ENCODE peak calls at places on chromosomes 13 and 19, in eight cellular contexts. S is mucosa of descending colon, Z is cardiac muscle cell, V is left ventricle myocardium inferior, G is astrocyte of the spinal cord, O is body of pancreas, R is glutamatergic neuron, L is AG09319. P is an unnamed sample.

GRCh38 chr19:52809801-52810200 is 11.6 kb downstream of the ZNF28 start:
- DNase-seq in S (no peak), Z (no peak), V (no peak), G (no peak), O (no peak), R (no peak), L (no peak), P (no peak)

GRCh38 chr19:11254662-11255061 is 7.7 kb downstream of the DOCK6 start:
- DNase-seq in S (no peak), Z (no peak), V (no peak), G (no peak), O (no peak), R (no peak), L (no peak), P (no peak)

GRCh38 chr19:9531933-9532332 is 6.5 kb downstream of the ZNF426 start:
- DNase-seq in S (no peak), Z (no peak), V (no peak), G (no peak), O (no peak), R (no peak), L (no peak), P (no peak)

GRCh38 chr13:44267966-44268365 is 105.7 kb upstream of the SERP2 start:
- DNase-seq in S (no peak), Z (peak), V (no peak), G (peak), O (no peak), R (no peak), L (peak), P (no peak)

GRCh38 chr19:7333198-7334118 is 15.3 kb upstream of the ARHGEF18 start:
- DNase-seq in S (no peak), Z (peak), V (peak), G (no peak), O (no peak), R (no peak), L (no peak), P (no peak)

GRCh38 chr19:56840452-56841193 is at the start of the genes PEG3 and ZIM2:
- DNase-seq in S (peak), Z (peak), V (peak), G (no peak), O (peak), R (peak), L (no peak), P (no peak)

GRCh38 chr19:39765091-39766076 is 13.3 kb upstream of the LEUTX start:
- DNase-seq in S (no peak), Z (peak), V (no peak), G (peak), O (peak), R (peak), L (no peak), P (peak)

GRCh38 chr13:91729859-91730258 is 331.4 kb downstream of the GPC5 start:
- DNase-seq in S (no peak), Z (no peak), V (no peak), G (no peak), O (no peak), R (no peak), L (no peak), P (no peak)

GRCh38 chr19:518292-519231 is 11.3 kb downstream of the TPGS1 start:
- DNase-seq in S (no peak), Z (peak), V (no peak), G (no peak), O (no peak), R (peak), L (no peak), P (peak)

GRCh38 chr19:48403606-48404005 is 10.1 kb downstream of the GRIN2D start:
- DNase-seq in S (no peak), Z (peak), V (no peak), G (peak), O (peak), R (peak), L (no peak), P (peak)

GRCh38 chr19:54172764-54173699 is at the start of gene TMC4:
- DNase-seq in S (peak), Z (peak), V (no peak), G (no peak), O (peak), R (no peak), L (no peak), P (peak)
- TF ChIP-seq CTCF in S (peak), Z (no peak), V (no peak), G (no peak), O (peak), R (no peak), L (no peak), P (no peak)

GRCh38 chr19:50207730-50208129 is 4.3 kb downstream of the MYH14 start:
- DNase-seq in S (no peak), Z (no peak), V (no peak), G (no peak), O (no peak), R (no peak), L (no peak), P (no peak)

GRCh38 chr19:50209131-50209530 is 5.7 kb downstream of the MYH14 start:
- DNase-seq in S (no peak), Z (no peak), V (no peak), G (no peak), O (no peak), R (no peak), L (no peak), P (no peak)

GRCh38 chr19:50213925-50214324 is 10.5 kb downstream of the MYH14 start:
- DNase-seq in S (no peak), Z (no peak), V (no peak), G (no peak), O (no peak), R (no peak), L (no peak), P (no peak)

GRCh38 chr19:50206191-50206590 is 2.8 kb downstream of the MYH14 start:
- DNase-seq in S (peak), Z (no peak), V (no peak), G (no peak), O (no peak), R (no peak), L (no peak), P (no peak)

GRCh38 chr19:50210425-50210824 is 7.0 kb downstream of the MYH14 start:
- DNase-seq in S (peak), Z (no peak), V (no peak), G (no peak), O (no peak), R (no peak), L (no peak), P (no peak)
- TF ChIP-seq CTCF in S (no peak), Z (no peak), V (no peak), G (no peak), O (no peak), R (no peak), L (no peak), P (no peak)

GRCh38 chr13:114109646-114110045 is 22.8 kb downstream of the RASA3 start:
- DNase-seq in S (peak), Z (no peak), V (no peak), G (no peak), O (no peak), R (peak), L (no peak), P (peak)

GRCh38 chr13:114108141-114108761 is 24.2 kb downstream of the RASA3 start:
- DNase-seq in S (peak), Z (no peak), V (no peak), G (no peak), O (no peak), R (no peak), L (no peak), P (peak)

GRCh38 chr13:114108894-114109293 is 23.5 kb downstream of the RASA3 start:
- DNase-seq in S (peak), Z (no peak), V (no peak), G (no peak), O (no peak), R (no peak), L (no peak), P (no peak)

GRCh38 chr13:114111577-114111976 is 20.8 kb downstream of the RASA3 start:
- DNase-seq in S (peak), Z (no peak), V (no peak), G (peak), O (no peak), R (no peak), L (peak), P (peak)

GRCh38 chr13:114110091-114110829 is 22.2 kb downstream of the RASA3 start:
- DNase-seq in S (peak), Z (no peak), V (no peak), G (peak), O (no peak), R (peak), L (no peak), P (peak)
- TF ChIP-seq CTCF in S (no peak), Z (no peak), V (peak), G (peak), O (no peak), R (no peak), L (no peak), P (peak)

DNA sequence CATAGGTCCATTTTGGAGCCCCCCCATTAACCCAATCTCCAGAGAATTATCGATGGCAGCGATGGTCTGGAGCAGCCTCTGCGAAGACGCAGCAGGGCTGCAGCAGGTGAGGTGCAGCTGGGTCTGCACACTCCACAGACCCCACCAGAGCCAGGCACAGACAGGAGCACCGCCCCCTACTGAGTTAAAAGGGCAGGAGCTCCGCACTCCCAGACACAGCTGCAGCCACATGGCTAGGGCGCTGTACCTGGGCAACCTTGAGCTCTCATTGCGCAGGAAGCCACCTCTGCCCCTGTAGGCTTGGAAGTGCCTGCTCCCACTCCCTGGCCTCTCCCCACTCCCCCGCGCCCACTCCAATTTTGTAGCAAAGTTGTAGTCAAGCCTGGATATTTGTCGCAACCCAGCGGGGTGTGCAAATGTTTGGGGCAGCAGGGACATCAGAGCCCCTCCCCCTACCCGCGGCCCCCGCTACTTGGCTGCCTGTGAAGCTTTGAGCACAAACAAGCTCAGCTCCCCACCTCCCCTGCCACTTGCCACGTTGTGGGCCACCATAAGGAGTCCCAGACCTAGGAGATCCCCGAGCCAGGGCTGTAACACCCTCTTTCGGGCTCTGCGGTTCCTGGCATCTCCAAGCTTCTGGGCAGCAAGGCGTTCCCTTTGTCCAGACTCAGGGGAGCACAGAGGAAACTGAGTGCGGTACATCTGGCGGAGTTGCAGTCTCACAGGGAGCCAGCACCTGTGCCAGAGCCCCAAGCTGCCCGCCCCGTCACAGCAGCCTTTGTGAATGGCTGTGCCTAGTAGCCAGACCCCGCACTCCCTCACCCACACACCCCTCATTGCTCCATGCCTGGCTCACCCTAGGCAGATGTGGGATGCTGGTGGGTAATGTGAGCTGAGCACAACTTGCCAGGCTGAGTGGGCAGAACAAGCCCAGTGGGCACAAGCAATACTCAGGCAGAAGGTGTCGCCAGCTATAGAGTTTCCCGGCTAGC is 949.7 kb upstream of the SLITRK1 start:
- DNase-seq in S (no peak), Z (no peak), V (no peak), G (no peak), O (no peak), R (no peak), L (no peak), P (no peak)
- TF ChIP-seq CTCF in S (no peak), Z (no peak), V (no peak), G (no peak), O (no peak), R (no peak), L (no peak), P (no peak)

GRCh38 chr13:99614465-99614885 is 113.2 kb downstream of the TM9SF2 start:
- DNase-seq in S (no peak), Z (peak), V (no peak), G (no peak), O (peak), R (no peak), L (no peak), P (peak)

GRCh38 chr13:99620806-99621205 is 119.5 kb downstream of the TM9SF2 start:
- DNase-seq in S (no peak), Z (no peak), V (no peak), G (no peak), O (no peak), R (no peak), L (no peak), P (no peak)

GRCh38 chr13:99619207-99619606 is 117.9 kb downstream of the TM9SF2 start:
- DNase-seq in S (no peak), Z (no peak), V (no peak), G (no peak), O (no peak), R (no peak), L (no peak), P (no peak)

DNA sequence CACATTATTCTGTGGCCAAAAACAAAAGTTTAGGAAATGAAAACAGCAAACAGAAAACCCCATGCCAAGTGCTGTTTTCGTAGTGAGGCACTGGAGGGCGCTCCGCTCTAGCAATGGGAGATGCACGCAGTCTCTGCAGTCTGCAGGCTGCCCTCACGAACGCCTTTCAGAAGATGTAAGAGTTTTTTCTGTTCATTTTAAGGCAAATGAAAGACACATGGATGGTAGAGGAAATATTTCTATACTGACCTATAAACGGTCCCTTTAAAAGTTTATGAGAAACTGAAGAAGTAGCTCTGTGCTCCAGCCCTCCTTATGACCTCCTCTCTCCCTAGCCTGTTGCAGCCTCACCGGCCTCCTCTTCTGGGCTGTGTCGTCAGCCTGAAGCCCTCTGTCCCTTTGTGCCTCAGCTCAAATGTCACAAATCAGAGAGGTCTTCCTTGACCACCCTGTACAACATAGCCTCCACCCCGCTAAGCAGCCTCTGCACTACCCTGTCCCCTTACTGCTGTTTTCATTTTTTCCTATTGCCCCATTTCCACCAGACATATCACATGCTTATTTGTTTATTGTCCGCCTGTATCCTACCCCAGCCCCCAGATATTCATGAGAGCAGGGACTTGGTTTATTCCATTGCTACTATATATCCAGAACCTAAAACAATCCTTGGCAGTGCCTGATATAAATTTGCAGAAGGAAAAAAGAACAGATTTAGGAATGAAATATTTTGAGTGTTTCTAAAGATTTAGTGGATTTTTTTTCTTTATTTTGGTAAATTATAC is 116.4 kb downstream of the TM9SF2 start:
- DNase-seq in S (no peak), Z (peak), V (no peak), G (peak), O (no peak), R (peak), L (peak), P (peak)
- TF ChIP-seq CTCF in S (no peak), Z (peak), V (peak), G (peak), O (no peak), R (peak), L (peak), P (peak)

DNA sequence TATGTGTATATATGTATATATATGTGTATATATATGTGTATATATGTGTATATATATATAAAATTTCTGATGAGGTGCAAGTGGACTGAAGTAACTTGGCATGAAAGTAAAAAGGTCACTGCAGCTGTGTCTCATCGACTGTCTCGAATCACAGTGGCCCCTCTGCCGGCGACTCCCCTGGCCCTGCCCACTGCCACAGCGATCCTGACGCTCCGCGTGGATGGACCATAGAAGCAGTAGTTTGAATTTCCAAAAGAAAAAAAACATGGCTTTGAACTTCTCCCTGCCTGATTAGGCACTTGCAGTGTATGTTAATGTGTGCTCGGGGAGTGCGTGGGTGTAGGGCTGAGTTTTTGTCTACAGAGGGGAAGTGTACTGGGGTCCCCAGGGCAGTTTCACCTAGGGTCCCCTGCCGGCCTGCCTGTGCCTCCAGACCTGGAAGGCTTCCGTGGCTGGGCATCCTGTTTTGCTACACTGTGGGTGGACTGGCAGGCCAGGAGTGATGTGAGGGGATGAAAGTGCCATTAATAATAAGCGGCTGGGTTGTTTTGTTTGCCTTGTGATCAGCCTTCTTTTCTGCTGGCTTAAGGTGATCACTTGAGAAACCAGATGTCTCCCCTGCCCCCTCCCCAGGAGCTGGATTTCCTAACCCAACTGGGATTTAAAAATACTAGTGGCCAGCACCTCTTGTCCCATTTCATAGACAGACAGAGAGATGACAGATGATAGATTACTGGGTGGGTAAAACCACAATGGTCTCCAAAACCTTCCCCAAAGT is 10.7 kb downstream of the ZIC5 start:
- DNase-seq in S (no peak), Z (no peak), V (no peak), G (no peak), O (no peak), R (no peak), L (no peak), P (no peak)
- TF ChIP-seq CTCF in S (no peak), Z (no peak), V (no peak), G (no peak), O (no peak), R (no peak), L (no peak), P (no peak)

DNA sequence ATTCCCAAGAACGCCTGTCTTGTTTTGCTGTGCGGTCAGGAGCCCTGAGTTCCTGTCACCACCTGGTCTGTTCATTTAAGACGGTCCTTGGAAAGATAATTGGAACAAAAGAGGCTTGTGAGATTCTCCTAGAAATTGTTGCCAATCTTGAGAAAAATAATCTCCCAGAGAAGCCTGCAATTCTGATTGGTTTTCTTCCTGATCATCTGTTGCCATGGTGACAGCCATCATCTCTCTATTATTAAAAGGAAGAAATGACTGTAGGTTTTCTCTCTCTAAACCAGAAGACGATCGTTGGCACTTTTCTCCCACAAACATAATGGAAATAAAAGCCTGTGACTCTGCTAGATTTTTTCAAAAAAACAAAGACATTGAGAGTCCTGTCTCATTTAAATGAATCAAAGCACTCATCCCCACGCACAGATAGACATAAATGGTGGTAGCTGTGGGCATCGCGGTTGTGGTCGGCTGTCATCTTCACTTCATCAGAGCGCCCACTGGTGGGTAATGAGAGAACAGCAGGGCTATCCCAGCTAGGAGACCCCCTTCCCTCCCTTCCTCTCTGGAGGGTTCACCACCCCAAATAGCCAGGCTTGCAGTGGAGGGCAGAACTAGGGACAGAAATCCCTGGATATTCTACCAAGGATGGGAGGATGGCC is 21.7 kb upstream of the CALM3 start:
- DNase-seq in S (no peak), Z (peak), V (no peak), G (no peak), O (no peak), R (peak), L (no peak), P (peak)
- TF ChIP-seq CTCF in S (no peak), Z (peak), V (peak), G (no peak), O (no peak), R (peak), L (peak), P (peak)

GRCh38 chr19:41893899-41894298 is 10.9 kb downstream of the ARHGEF1 start:
- DNase-seq in S (no peak), Z (peak), V (no peak), G (no peak), O (no peak), R (peak), L (no peak), P (peak)
- TF ChIP-seq CTCF in S (no peak), Z (peak), V (no peak), G (peak), O (no peak), R (no peak), L (no peak), P (no peak)

P was measured in activated CD8-positive, alpha-beta T cell treated with anti-CD3 and anti-CD28 coated beads for 36 hours.